ENCODE peak calls at places on chromosomes 11 and 22, in ten cellular contexts. P is CD4-positive, alpha-beta T cell; B is dorsolateral prefrontal cortex; E is heart left ventricle; Y is psoas muscle; X is neural crest cell; S is stomach; H is mesothelial cell of epicardium; C is coronary artery; Q is HFFc6. A is an unnamed sample.

GRCh38 chr11:64539711-64540420 is 51.2 kb upstream of the SLC22A12 start:
- DNase-seq in P (no peak), B (no peak), E (no peak), Y (no peak), X (no peak), S (no peak), H (no peak), C (no peak), Q (no peak), A (no peak)

GRCh38 chr22:50276143-50276542 is 6.0 kb upstream of the MAPK11 start:
- DNase-seq in P (no peak), B (peak), E (no peak), Y (peak), X (no peak), S (peak), H (no peak), C (peak), Q (no peak), A (no peak)

GRCh38 chr22:46055176-46055850 is 78.4 kb upstream of the WNT7B start:
- DNase-seq in P (no peak), B (no peak), E (no peak), Y (peak), X (no peak), S (peak), H (no peak), C (peak), Q (no peak), A (no peak)

GRCh38 chr11:26960265-26960664 is 33.6 kb upstream of the FIBIN start:
- DNase-seq in P (no peak), B (no peak), E (no peak), Y (no peak), X (no peak), S (no peak), H (no peak), C (no peak), Q (peak), A (no peak)

GRCh38 chr11:64971421-64972233 is at the start of gene MAJIN:
- DNase-seq in P (peak), B (peak), E (peak), Y (peak), X (no peak), S (peak), H (no peak), C (no peak), Q (no peak), A (no peak)

GRCh38 chr11:71082454-71082853 is 169.9 kb downstream of the SHANK2 start:
- DNase-seq in P (no peak), B (no peak), E (no peak), Y (no peak), X (no peak), S (no peak), H (no peak), C (no peak), Q (no peak), A (no peak)

GRCh38 chr11:69221086-69221485 is 65.4 kb downstream of the SMIM38 start:
- DNase-seq in P (no peak), B (no peak), E (peak), Y (no peak), X (no peak), S (peak), H (no peak), C (peak), Q (no peak), A (no peak)

GRCh38 chr11:13462311-13462927 is 603 bp downstream of the BTBD10 start:
- DNase-seq in P (peak), B (no peak), E (peak), Y (peak), X (peak), S (peak), H (peak), C (peak), Q (peak), A (no peak)

GRCh38 chr22:25696763-25697710 is 45.0 kb upstream of the MYO18B start:
- DNase-seq in P (no peak), B (no peak), E (no peak), Y (no peak), X (no peak), S (no peak), H (no peak), C (no peak), Q (no peak), A (no peak)

GRCh38 chr22:19696504-19697276 is 17.6 kb upstream of the SEPTIN5 start:
- DNase-seq in P (no peak), B (no peak), E (no peak), Y (no peak), X (no peak), S (no peak), H (no peak), C (no peak), Q (no peak), A (no peak)

GRCh38 chr11:4610258-4610935 is 2.4 kb upstream of the TRIM68 start:
- DNase-seq in P (no peak), B (no peak), E (no peak), Y (no peak), X (no peak), S (no peak), H (no peak), C (no peak), Q (peak), A (no peak)

GRCh38 chr11:95364324-95365295 is 133.6 kb upstream of the SESN3 start:
- DNase-seq in P (no peak), B (no peak), E (no peak), Y (no peak), X (no peak), S (no peak), H (no peak), C (no peak), Q (no peak), A (no peak)

GRCh38 chr11:126461996-126462395 is 106.5 kb downstream of the ST3GAL4 start:
- DNase-seq in P (no peak), B (no peak), E (no peak), Y (no peak), X (no peak), S (no peak), H (no peak), C (no peak), Q (no peak), A (no peak)

DNA sequence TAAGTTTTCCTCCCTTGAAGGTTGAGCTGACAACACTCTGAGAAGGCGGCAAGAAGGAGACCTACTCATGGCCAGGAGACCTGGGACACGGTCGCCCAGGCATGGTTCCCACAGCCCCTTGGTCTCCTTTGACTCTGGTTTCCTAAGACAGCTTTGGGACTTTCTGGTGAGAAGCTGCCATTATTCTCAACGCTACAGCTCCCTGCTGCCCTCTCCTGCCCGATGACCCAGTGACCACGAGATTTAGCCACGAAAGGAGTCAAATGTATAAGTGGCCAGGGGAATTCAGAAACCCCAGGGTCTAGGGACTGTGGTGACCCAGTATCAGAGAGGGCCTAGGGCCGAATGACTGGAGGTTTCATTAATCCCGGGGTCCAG is 696 bp upstream of the SDF2L1 start:
- DNase-seq in P (no peak), B (no peak), E (no peak), Y (peak), X (peak), S (peak), H (no peak), C (no peak), Q (peak), A (no peak)
- TF ChIP-seq CTCF in P (no peak), B (no peak), E (peak), Y (peak), X (peak), S (peak), H (no peak), C (no peak), Q (peak), A (peak)

DNA sequence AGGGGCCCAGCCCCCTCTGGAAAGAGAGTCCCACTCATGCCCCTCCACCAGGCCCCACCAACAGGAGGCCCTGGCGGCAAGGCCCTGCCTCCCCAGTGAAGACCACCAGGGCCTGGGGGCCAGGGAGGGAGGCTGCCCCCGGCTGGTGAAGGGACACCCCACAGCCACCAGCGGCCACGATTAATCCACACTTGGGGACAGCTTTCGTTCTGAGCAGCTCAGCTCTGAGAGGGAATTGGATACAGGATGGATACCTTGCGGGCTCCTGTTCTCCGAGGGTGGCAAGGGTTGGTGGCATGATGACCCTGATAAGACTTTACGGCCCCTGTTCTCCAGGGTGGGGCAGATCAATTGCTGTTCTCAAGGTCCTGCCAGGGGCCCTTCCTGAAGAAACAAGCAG is 6.9 kb upstream of the NLRP6 start:
- DNase-seq in P (no peak), B (no peak), E (no peak), Y (no peak), X (no peak), S (no peak), H (no peak), C (no peak), Q (no peak), A (no peak)
- TF ChIP-seq CTCF in P (no peak), B (no peak), E (no peak), Y (no peak), X (no peak), S (no peak), H (no peak), C (no peak), Q (no peak), A (no peak)

GRCh38 chr11:101584651-101585050 is 844 bp upstream of the TRPC6 start:
- DNase-seq in P (no peak), B (no peak), E (no peak), Y (no peak), X (no peak), S (no peak), H (no peak), C (no peak), Q (no peak), A (no peak)

GRCh38 chr11:101586965-101587364 is 3.2 kb upstream of the TRPC6 start:
- DNase-seq in P (no peak), B (no peak), E (no peak), Y (no peak), X (no peak), S (no peak), H (no peak), C (no peak), Q (no peak), A (no peak)

GRCh38 chr11:101582242-101583052 is 1.4 kb downstream of the TRPC6 start:
- DNase-seq in P (no peak), B (no peak), E (no peak), Y (no peak), X (no peak), S (no peak), H (peak), C (no peak), Q (no peak), A (no peak)

GRCh38 chr11:101584129-101584515 is 315 bp upstream of the TRPC6 start:
- DNase-seq in P (no peak), B (no peak), E (no peak), Y (no peak), X (no peak), S (no peak), H (no peak), C (no peak), Q (no peak), A (no peak)

DNA sequence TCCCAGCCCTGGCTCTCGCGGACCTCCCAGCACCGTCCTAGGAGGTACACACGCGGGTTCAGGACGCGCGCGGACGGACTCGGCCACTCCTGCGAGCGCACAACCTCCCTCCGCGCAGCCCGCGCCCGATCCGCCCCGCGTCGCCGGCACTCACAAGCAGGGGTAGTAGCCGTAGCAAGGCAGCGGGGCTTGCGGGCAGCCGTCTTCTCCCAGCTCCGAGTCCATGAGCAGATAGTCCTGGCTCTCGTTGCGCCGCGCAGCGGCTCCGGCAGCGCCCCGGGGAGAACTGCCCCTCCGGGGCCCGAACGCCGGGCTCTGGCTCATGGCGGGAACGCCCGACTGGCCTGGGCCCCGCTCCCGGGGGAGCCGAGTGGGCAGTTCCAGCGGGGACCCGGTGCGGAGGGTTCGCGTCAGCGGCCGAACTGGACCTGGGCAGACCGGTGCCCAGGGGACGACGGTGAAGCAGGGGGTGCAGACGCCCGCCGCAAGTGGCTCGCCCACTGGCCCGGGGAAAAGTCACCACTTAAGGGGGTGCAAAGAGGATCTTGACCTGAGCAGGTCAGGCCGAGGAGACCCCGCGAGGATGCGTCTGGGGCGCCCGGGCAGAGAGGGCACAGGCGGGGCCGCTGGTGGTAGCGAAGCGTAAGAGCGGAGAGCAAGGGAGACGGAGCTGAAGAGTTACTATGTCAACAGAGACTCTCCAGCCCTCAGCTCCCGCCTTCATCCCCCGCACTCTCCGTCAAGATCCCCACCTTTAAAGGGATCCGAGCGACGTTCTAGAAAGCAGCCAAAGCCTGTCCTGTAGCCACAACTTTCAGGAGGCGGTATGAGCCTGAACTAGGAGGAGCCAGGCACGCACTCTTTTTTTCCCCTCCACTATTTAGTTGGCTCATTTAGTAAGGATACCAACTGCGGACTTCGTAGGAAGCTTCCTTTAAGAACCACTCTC is at the start of gene TRPC6:
- DNase-seq in P (no peak), B (no peak), E (peak), Y (no peak), X (peak), S (no peak), H (peak), C (no peak), Q (no peak), A (peak)
- TF ChIP-seq CTCF in P (no peak), B (no peak), E (no peak), Y (no peak), X (no peak), S (no peak), H (no peak), C (no peak), Q (no peak), A (no peak)

DNA sequence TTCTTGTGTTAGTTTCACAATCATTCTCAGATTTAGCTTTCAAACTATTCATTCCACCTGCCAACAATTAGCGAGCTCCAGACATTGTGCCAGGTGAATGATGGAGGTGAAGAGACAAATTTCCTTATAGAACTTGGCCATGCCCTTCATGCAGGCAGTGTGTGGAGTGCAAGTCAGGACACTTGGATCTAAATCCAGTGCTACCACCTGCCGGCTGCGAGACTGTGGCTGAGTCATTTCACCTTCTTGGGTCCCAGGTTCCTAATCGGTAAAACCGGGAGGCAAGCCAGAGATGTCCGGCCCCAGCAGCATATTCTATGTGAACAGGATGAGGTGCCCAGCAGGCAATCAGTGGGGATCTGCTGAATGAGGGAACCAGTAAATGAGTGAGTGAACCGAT is 18.6 kb upstream of the EHF start:
- DNase-seq in P (no peak), B (no peak), E (no peak), Y (no peak), X (no peak), S (peak), H (no peak), C (no peak), Q (no peak), A (no peak)
- TF ChIP-seq CTCF in P (no peak), B (no peak), E (no peak), Y (no peak), X (no peak), S (no peak), H (no peak), C (no peak), Q (no peak), A (no peak)

GRCh38 chr11:19288256-19288655 is 47.5 kb upstream of the E2F8 start:
- DNase-seq in P (no peak), B (no peak), E (no peak), Y (no peak), X (no peak), S (no peak), H (no peak), C (no peak), Q (no peak), A (no peak)
- TF ChIP-seq CTCF in P (no peak), B (no peak), E (no peak), Y (no peak), X (no peak), S (no peak), H (no peak), C (no peak), Q (no peak), A (no peak)

DNA sequence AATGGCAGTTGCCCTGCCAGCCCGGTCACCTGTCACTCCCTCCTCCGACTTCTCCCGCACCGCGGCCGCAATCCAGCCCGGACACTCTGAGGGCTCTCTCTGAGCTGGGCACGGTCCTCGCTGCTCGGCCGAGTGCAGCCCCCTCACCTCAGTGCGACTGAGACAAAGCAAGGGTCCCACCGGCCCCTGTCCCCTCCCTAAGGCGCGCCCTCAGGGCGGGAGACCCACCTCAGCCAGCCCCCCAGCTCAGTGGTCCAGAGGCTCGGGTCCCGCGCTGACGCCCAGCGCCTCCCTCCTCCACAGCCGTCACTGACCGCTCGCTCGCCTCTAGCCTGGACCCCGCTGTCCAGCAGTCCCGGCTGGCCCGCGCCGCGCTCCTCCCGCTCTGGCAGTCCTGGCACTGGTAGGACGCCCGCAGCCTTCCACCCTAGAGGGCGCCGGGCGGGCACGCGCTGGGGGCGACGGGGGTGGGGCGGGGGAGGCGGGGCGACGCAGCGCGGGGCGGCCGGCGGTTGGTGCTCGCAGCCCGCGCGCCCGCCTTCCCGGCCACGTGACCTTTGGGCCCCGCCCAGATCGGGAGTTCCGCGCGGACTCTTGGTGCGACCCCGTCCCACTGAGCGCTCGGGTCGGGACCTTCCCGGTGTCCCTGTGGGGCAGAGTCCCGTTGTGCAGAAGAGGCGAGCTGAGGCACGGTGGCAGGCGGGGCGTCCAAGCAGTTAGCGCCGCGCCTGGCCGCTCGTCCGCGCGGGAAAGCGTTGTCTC is 7.9 kb upstream of the L3MBTL2 start:
- DNase-seq in P (peak), B (peak), E (peak), Y (peak), X (peak), S (peak), H (peak), C (peak), Q (peak), A (peak)
- TF ChIP-seq CTCF in P (no peak), B (no peak), E (no peak), Y (no peak), X (peak), S (no peak), H (no peak), C (no peak), Q (no peak), A (no peak)

DNA sequence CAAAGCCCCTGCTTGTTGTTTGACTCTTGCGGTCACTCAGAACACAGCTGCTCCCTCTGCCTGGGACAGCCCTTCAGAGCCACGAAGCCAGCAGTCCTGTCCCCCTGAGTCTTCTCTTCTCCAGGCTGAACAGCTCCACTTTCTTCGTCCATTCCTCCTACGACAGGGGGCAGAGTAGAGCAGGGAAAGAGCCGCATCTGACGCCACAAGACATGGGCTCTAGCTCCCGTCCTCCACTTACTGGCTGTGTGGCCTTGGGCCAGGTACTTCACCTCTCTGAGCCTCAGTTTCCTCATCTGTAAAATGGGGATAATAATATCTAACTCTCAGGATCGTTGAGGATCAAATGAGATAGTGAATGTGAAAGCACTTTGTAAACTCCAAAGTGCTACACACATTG is 29.9 kb downstream of the CHRDL2 start:
- DNase-seq in P (no peak), B (no peak), E (no peak), Y (no peak), X (no peak), S (no peak), H (no peak), C (no peak), Q (no peak), A (no peak)
- TF ChIP-seq CTCF in P (no peak), B (no peak), E (no peak), Y (no peak), X (no peak), S (no peak), H (no peak), C (no peak), Q (peak), A (no peak)

DNA sequence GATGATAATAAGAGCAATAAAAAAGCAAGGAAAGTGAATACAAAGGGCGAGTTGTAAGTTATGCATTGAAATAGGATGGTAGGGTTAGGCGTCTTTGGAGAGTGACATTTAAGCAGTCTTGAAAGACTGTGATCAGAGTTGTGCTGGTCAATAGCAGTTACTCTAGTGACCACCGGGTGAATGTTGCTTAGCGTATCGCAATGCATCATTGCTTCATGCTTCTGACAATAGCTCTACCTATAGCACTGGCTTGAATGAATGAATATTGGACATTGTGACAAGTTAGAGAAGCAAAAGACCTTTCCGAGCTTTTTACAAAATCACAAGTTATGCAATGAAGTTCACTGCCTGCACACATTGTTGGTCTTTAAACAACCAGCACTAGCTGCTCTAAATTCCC is 7.7 kb upstream of the OR8B12 start:
- DNase-seq in P (no peak), B (no peak), E (no peak), Y (no peak), X (no peak), S (no peak), H (no peak), C (no peak), Q (no peak), A (no peak)
- TF ChIP-seq CTCF in P (no peak), B (no peak), E (no peak), Y (no peak), X (peak), S (no peak), H (no peak), C (no peak), Q (no peak), A (peak)